ENCODE peak calls at places on chromosome 11, in five cellular contexts. One of them, this sample, is unnamed.

GRCh38 chr11:77346906-77347603 is 45.6 kb upstream of the GDPD4 start:
- DNase-seq in RKO: no peak
- DNase-seq in MV-4-11: no peak
- DNase-seq in HS-5: peak; percentile 31
- DNase-seq in T-helper 1 cell: no peak
- DNase-seq in this sample: no peak

GRCh38 chr11:47784785-47785381 is 17.7 kb upstream of the FNBP4 start:
- DNase-seq in RKO: no peak
- DNase-seq in MV-4-11: no peak
- DNase-seq in HS-5: no peak
- DNase-seq in T-helper 1 cell: no peak
- DNase-seq in this sample: no peak

GRCh38 chr11:12196862-12197261 is 86.5 kb downstream of the MICAL2 start:
- DNase-seq in RKO: no peak
- DNase-seq in MV-4-11: no peak
- DNase-seq in HS-5: no peak
- DNase-seq in T-helper 1 cell: no peak
- DNase-seq in this sample: no peak

GRCh38 chr11:125167954-125168821 is 3.6 kb downstream of the PKNOX2 start:
- DNase-seq in RKO: no peak
- DNase-seq in MV-4-11: peak; percentile 63
- DNase-seq in HS-5: peak; percentile 20
- DNase-seq in T-helper 1 cell: no peak
- DNase-seq in this sample: no peak

GRCh38 chr11:92357344-92357743 is 132.7 kb downstream of the FAT3 start:
- DNase-seq in RKO: no peak
- DNase-seq in MV-4-11: no peak
- DNase-seq in HS-5: no peak
- DNase-seq in T-helper 1 cell: no peak
- DNase-seq in this sample: no peak

GRCh38 chr11:844693-845644 is 2.3 kb downstream of the TSPAN4 start:
- DNase-seq in RKO: no peak
- DNase-seq in MV-4-11: no peak
- DNase-seq in HS-5: peak; percentile 49
- DNase-seq in T-helper 1 cell: no peak
- DNase-seq in this sample: no peak

GRCh38 chr11:33452806-33453205 is 195.6 kb downstream of the HIPK3 start:
- DNase-seq in RKO: peak; percentile 72
- DNase-seq in MV-4-11: no peak
- DNase-seq in HS-5: peak; percentile 73
- DNase-seq in T-helper 1 cell: no peak
- DNase-seq in this sample: no peak

GRCh38 chr11:25423436-25424184 is 908.3 kb upstream of the ANO3 start:
- DNase-seq in RKO: no peak
- DNase-seq in MV-4-11: no peak
- DNase-seq in HS-5: peak; percentile 50
- DNase-seq in T-helper 1 cell: no peak
- DNase-seq in this sample: no peak

GRCh38 chr11:68685656-68686380 is 1.5 kb downstream of the GAL start:
- DNase-seq in RKO: no peak
- DNase-seq in MV-4-11: no peak
- DNase-seq in HS-5: no peak
- DNase-seq in T-helper 1 cell: no peak
- DNase-seq in this sample: no peak

GRCh38 chr11:36041988-36042606 is 98.2 kb downstream of the LDLRAD3 start:
- DNase-seq in RKO: peak; percentile 34
- DNase-seq in MV-4-11: no peak
- DNase-seq in HS-5: no peak
- DNase-seq in T-helper 1 cell: no peak
- DNase-seq in this sample: no peak

GRCh38 chr11:9874466-9874865 is 210.6 kb downstream of the SWAP70 start:
- DNase-seq in RKO: no peak
- DNase-seq in MV-4-11: no peak
- DNase-seq in HS-5: no peak
- DNase-seq in T-helper 1 cell: no peak
- DNase-seq in this sample: no peak

GRCh38 chr11:6245536-6245935 is 6.6 kb downstream of the CNGA4 start:
- DNase-seq in RKO: no peak
- DNase-seq in MV-4-11: no peak
- DNase-seq in HS-5: no peak
- DNase-seq in T-helper 1 cell: no peak
- DNase-seq in this sample: no peak

GRCh38 chr11:2140411-2141400 is 1.5 kb upstream of the IGF2 start:
- DNase-seq in RKO: no peak
- DNase-seq in MV-4-11: no peak
- DNase-seq in HS-5: no peak
- DNase-seq in T-helper 1 cell: no peak
- DNase-seq in this sample: no peak

GRCh38 chr11:103680861-103681260 is 355.6 kb upstream of the DDI1 start:
- DNase-seq in RKO: no peak
- DNase-seq in MV-4-11: no peak
- DNase-seq in HS-5: no peak
- DNase-seq in T-helper 1 cell: no peak
- DNase-seq in this sample: no peak

GRCh38 chr11:88383446-88383845 is 45.9 kb upstream of the CTSC start:
- DNase-seq in RKO: no peak
- DNase-seq in MV-4-11: no peak
- DNase-seq in HS-5: no peak
- DNase-seq in T-helper 1 cell: no peak
- DNase-seq in this sample: no peak

GRCh38 chr11:69558519-69558941 is 77.1 kb downstream of the LINC01488 start:
- DNase-seq in RKO: no peak
- DNase-seq in MV-4-11: no peak
- DNase-seq in HS-5: no peak
- DNase-seq in T-helper 1 cell: peak; percentile 31
- DNase-seq in this sample: no peak

GRCh38 chr11:46612326-46612725 is 4.7 kb downstream of the HARBI1 start:
- DNase-seq in RKO: no peak
- DNase-seq in MV-4-11: no peak
- DNase-seq in HS-5: no peak
- DNase-seq in T-helper 1 cell: no peak
- DNase-seq in this sample: no peak

GRCh38 chr11:69700278-69701140 is 3.3 kb downstream of the FGF19 start:
- DNase-seq in RKO: no peak
- DNase-seq in MV-4-11: no peak
- DNase-seq in HS-5: no peak
- DNase-seq in T-helper 1 cell: no peak
- DNase-seq in this sample: no peak

GRCh38 chr11:84056696-84057095 is 770.5 kb upstream of the CCDC90B start:
- DNase-seq in RKO: peak; percentile 8
- DNase-seq in MV-4-11: no peak
- DNase-seq in HS-5: no peak
- DNase-seq in T-helper 1 cell: no peak
- DNase-seq in this sample: no peak

GRCh38 chr11:63871962-63872832 is 33.3 kb downstream of the MARK2 start:
- DNase-seq in RKO: peak; percentile 63
- DNase-seq in MV-4-11: peak; percentile 100
- DNase-seq in HS-5: peak; percentile 83
- DNase-seq in T-helper 1 cell: no peak
- DNase-seq in this sample: peak; percentile 9

GRCh38 chr11:75949023-75949672 is 134.1 kb downstream of the UVRAG start:
- DNase-seq in RKO: no peak
- DNase-seq in MV-4-11: no peak
- DNase-seq in HS-5: no peak
- DNase-seq in T-helper 1 cell: no peak
- DNase-seq in this sample: no peak

GRCh38 chr11:126415669-126416420 is 60.4 kb downstream of the ST3GAL4 start:
- DNase-seq in RKO: no peak
- DNase-seq in MV-4-11: no peak
- DNase-seq in HS-5: no peak
- DNase-seq in T-helper 1 cell: no peak
- DNase-seq in this sample: no peak

GRCh38 chr11:73223998-73224730 is 6.1 kb downstream of the P2RY2 start:
- DNase-seq in RKO: no peak
- DNase-seq in MV-4-11: peak; percentile 27
- DNase-seq in HS-5: no peak
- DNase-seq in T-helper 1 cell: no peak
- DNase-seq in this sample: no peak

GRCh38 chr11:129840236-129840635 is 24.6 kb downstream of the TMEM45B start:
- DNase-seq in RKO: no peak
- DNase-seq in MV-4-11: peak; percentile 39
- DNase-seq in HS-5: no peak
- DNase-seq in T-helper 1 cell: no peak
- DNase-seq in this sample: no peak

GRCh38 chr11:952406-953385 is 27.0 kb downstream of the AP2A2 start:
- DNase-seq in RKO: no peak
- DNase-seq in MV-4-11: no peak
- DNase-seq in HS-5: no peak
- DNase-seq in T-helper 1 cell: no peak
- DNase-seq in this sample: no peak

GRCh38 chr11:34727228-34727737 is 106.4 kb downstream of the EHF start:
- DNase-seq in RKO: no peak
- DNase-seq in MV-4-11: no peak
- DNase-seq in HS-5: no peak
- DNase-seq in T-helper 1 cell: no peak
- DNase-seq in this sample: no peak

GRCh38 chr11:113184498-113184897 is 129.9 kb upstream of the TTC12 start:
- DNase-seq in RKO: peak; percentile 64
- DNase-seq in MV-4-11: peak; percentile 38
- DNase-seq in HS-5: peak; percentile 86
- DNase-seq in T-helper 1 cell: no peak
- DNase-seq in this sample: no peak

GRCh38 chr11:34050536-34050935 is 995 bp upstream of the CAPRIN1 start:
- DNase-seq in RKO: no peak
- DNase-seq in MV-4-11: no peak
- DNase-seq in HS-5: no peak
- DNase-seq in T-helper 1 cell: no peak
- DNase-seq in this sample: no peak

GRCh38 chr11:128291835-128292234 is 295.5 kb downstream of the ETS1 start:
- DNase-seq in RKO: no peak
- DNase-seq in MV-4-11: no peak
- DNase-seq in HS-5: no peak
- DNase-seq in T-helper 1 cell: no peak
- DNase-seq in this sample: no peak

GRCh38 chr11:73963861-73964260 is 13.0 kb downstream of the DNAJB13 start:
- DNase-seq in RKO: no peak
- DNase-seq in MV-4-11: no peak
- DNase-seq in HS-5: no peak
- DNase-seq in T-helper 1 cell: no peak
- DNase-seq in this sample: no peak

GRCh38 chr11:60797846-60798630 is 12.9 kb downstream of the MS4A10 start:
- DNase-seq in RKO: no peak
- DNase-seq in MV-4-11: no peak
- DNase-seq in HS-5: no peak
- DNase-seq in T-helper 1 cell: no peak
- DNase-seq in this sample: no peak

GRCh38 chr11:114173836-114174235 is 114.3 kb downstream of the ZBTB16 start:
- DNase-seq in RKO: no peak
- DNase-seq in MV-4-11: no peak
- DNase-seq in HS-5: no peak
- DNase-seq in T-helper 1 cell: no peak
- DNase-seq in this sample: no peak

GRCh38 chr11:44945639-44946038 is 5.0 kb downstream of the TP53I11 start:
- DNase-seq in RKO: no peak
- DNase-seq in MV-4-11: no peak
- DNase-seq in HS-5: no peak
- DNase-seq in T-helper 1 cell: no peak
- DNase-seq in this sample: no peak

GRCh38 chr11:73334244-73335203 is 26.4 kb downstream of the ARHGEF17 start:
- DNase-seq in RKO: peak; percentile 61
- DNase-seq in MV-4-11: no peak
- DNase-seq in HS-5: peak; percentile 58
- DNase-seq in T-helper 1 cell: no peak
- DNase-seq in this sample: no peak

GRCh38 chr11:130775306-130776043 is 140.8 kb downstream of the SNX19 start:
- DNase-seq in RKO: no peak
- DNase-seq in MV-4-11: no peak
- DNase-seq in HS-5: peak; percentile 32
- DNase-seq in T-helper 1 cell: no peak
- DNase-seq in this sample: no peak

GRCh38 chr11:65485820-65486219 is 13.0 kb upstream of the MALAT1 start:
- DNase-seq in RKO: no peak
- DNase-seq in MV-4-11: no peak
- DNase-seq in HS-5: no peak
- DNase-seq in T-helper 1 cell: no peak
- DNase-seq in this sample: no peak

GRCh38 chr11:17075506-17075905 is 2.0 kb downstream of the RPS13 start:
- DNase-seq in RKO: no peak
- DNase-seq in MV-4-11: no peak
- DNase-seq in HS-5: no peak
- DNase-seq in T-helper 1 cell: no peak
- DNase-seq in this sample: no peak

GRCh38 chr11:33829430-33830141 is 55.3 kb upstream of the FBXO3 start:
- DNase-seq in RKO: peak; percentile 62
- DNase-seq in MV-4-11: peak; percentile 56
- DNase-seq in HS-5: peak; percentile 57
- DNase-seq in T-helper 1 cell: no peak
- DNase-seq in this sample: peak; percentile 8

GRCh38 chr11:90849278-90849677 is 626.4 kb upstream of the CHORDC1 start:
- DNase-seq in RKO: no peak
- DNase-seq in MV-4-11: peak; percentile 15
- DNase-seq in HS-5: no peak
- DNase-seq in T-helper 1 cell: no peak
- DNase-seq in this sample: no peak

This sample was measured in effector memory CD4-positive, alpha-beta T cell.